ENCODE peak calls at places on chromosomes 2 and 18, in six cellular contexts. F, E, K, W, D and M are unnamed samples.

GRCh38 chr18:58222439-58223125 is 178.6 kb downstream of the NEDD4L start:
- DNase-seq in F (no peak), E (no peak), K (no peak), W (no peak), D (no peak), M (no peak)

GRCh38 chr2:37775908-37776250 is 104.4 kb upstream of the CDC42EP3 start:
- DNase-seq in F (no peak), E (no peak), K (no peak), W (no peak), D (no peak), M (no peak)

GRCh38 chr2:55231546-55232083 is 478 bp downstream of the CLHC1 start:
- DNase-seq in F (no peak), E (no peak), K (no peak), W (no peak), D (no peak), M (no peak)

GRCh38 chr18:4765401-4765800 is 310.3 kb upstream of the DLGAP1 start:
- DNase-seq in F (no peak), E (no peak), K (no peak), W (no peak), D (no peak), M (no peak)

GRCh38 chr2:44937688-44938240 is 3.7 kb upstream of the SIX3 start:
- DNase-seq in F (no peak), E (no peak), K (peak; percentile 49), W (no peak), D (no peak), M (no peak)

GRCh38 chr2:29281585-29281984 is 166.4 kb downstream of the CLIP4 start:
- DNase-seq in F (no peak), E (no peak), K (no peak), W (no peak), D (peak; percentile 27), M (no peak)

GRCh38 chr2:10327896-10328666 is 25.4 kb downstream of the HPCAL1 start:
- DNase-seq in F (no peak), E (no peak), K (no peak), W (no peak), D (no peak), M (no peak)

GRCh38 chr2:191678437-191679110 is 638 bp downstream of the NABP1 start:
- DNase-seq in F (peak; percentile 66), E (no peak), K (no peak), W (peak; percentile 37), D (no peak), M (no peak)

GRCh38 chr2:241892299-241893137 is 23.0 kb downstream of the RTP5 start:
- DNase-seq in F (peak; percentile 10), E (peak; percentile 15), K (no peak), W (no peak), D (no peak), M (peak; percentile 85)

GRCh38 chr18:64639536-64639935 is 490.6 kb upstream of the LINC00305 start:
- DNase-seq in F (no peak), E (no peak), K (no peak), W (no peak), D (no peak), M (no peak)

GRCh38 chr2:233209978-233210680 is 41.3 kb upstream of the ATG16L1 start:
- DNase-seq in F (no peak), E (no peak), K (no peak), W (no peak), D (no peak), M (no peak)

GRCh38 chr2:169160926-169161481 is 91.6 kb downstream of the DHRS9 start:
- DNase-seq in F (no peak), E (no peak), K (no peak), W (no peak), D (no peak), M (no peak)

GRCh38 chr2:207115715-207116364 is 49.9 kb downstream of the KLF7 start:
- DNase-seq in F (no peak), E (no peak), K (no peak), W (no peak), D (no peak), M (no peak)